ENCODE peak calls at places on chromosomes 5 and 9, in nine cellular contexts. U is kidney epithelial cell, E is dorsolateral prefrontal cortex, S is left lung, M is AG09319, X is lower leg skin, Y is A673, F is bronchial epithelial cell, Z is RWPE1. W is an unnamed sample.

GRCh38 chr9:129835860-129836223 is 584 bp downstream of the USP20 start:
- DNase-seq in U (no peak), E (no peak), X (no peak), F (no peak), Z (peak), Y (peak), S (no peak), M (no peak), W (no peak)

GRCh38 chr9:115341401-115341800 is 223.4 kb upstream of the TNC start:
- DNase-seq in X (no peak), U (no peak), F (no peak), Y (no peak), Z (no peak), E (no peak), S (no peak), M (no peak), W (no peak)

GRCh38 chr5:133225671-133226152 is 173.9 kb downstream of the HSPA4 start:
- DNase-seq in Z (peak), M (no peak), F (peak), Y (peak), U (no peak), E (no peak), S (no peak), X (no peak), W (no peak)

GRCh38 chr5:96781031-96781733 is 26.6 kb downstream of the ERAP1 start:
- DNase-seq in Y (no peak), X (no peak), Z (peak), F (peak), E (no peak), S (no peak), U (no peak), M (no peak), W (no peak)

GRCh38 chr9:96398582-96399334 is 15.2 kb upstream of the SLC35D2 start:
- DNase-seq in M (no peak), S (no peak), E (no peak), Y (no peak), X (no peak), Z (no peak), F (no peak), U (no peak), W (no peak)

GRCh38 chr5:77035950-77036349 is 5.7 kb downstream of the AGGF1 start:
- DNase-seq in F (no peak), X (no peak), M (no peak), S (no peak), Z (no peak), E (no peak), Y (no peak), U (no peak), W (no peak)

GRCh38 chr5:154642499-154643245 is 112.5 kb upstream of the LARP1 start:
- DNase-seq in U (no peak), Y (peak), S (no peak), Z (no peak), X (no peak), F (peak), M (no peak), E (no peak), W (no peak)

GRCh38 chr5:56515011-56515410 is 281.9 kb upstream of the ANKRD55 start:
- DNase-seq in F (no peak), Z (no peak), M (no peak), E (no peak), X (no peak), U (no peak), S (no peak), Y (no peak), W (no peak)

GRCh38 chr5:78221964-78222451 is 72.5 kb downstream of the AP3B1 start:
- DNase-seq in Z (no peak), E (no peak), X (no peak), F (peak), S (no peak), Y (peak), M (peak), U (no peak), W (no peak)

GRCh38 chr9:126569036-126569435 is 44.7 kb upstream of the LMX1B start:
- DNase-seq in F (peak), E (no peak), S (no peak), X (no peak), Y (no peak), Z (peak), U (peak), M (no peak), W (no peak)

GRCh38 chr5:150517272-150518152 is 9.6 kb downstream of the NDST1 start:
- DNase-seq in S (peak), U (no peak), Z (peak), E (no peak), Y (no peak), X (no peak), F (peak), M (peak), W (peak)

GRCh38 chr5:92629574-92629973 is 951.4 kb downstream of the NR2F1-AS1 start:
- DNase-seq in Z (no peak), X (no peak), U (no peak), M (no peak), S (no peak), Y (no peak), E (no peak), F (no peak), W (no peak)

GRCh38 chr5:41406424-41406823 is 104.0 kb downstream of the PLCXD3 start:
- DNase-seq in F (no peak), S (no peak), M (no peak), Y (no peak), U (no peak), X (no peak), E (no peak), Z (no peak), W (no peak)

GRCh38 chr5:100464418-100464817 is 70.8 kb upstream of the FAM174A start:
- DNase-seq in E (no peak), Z (no peak), F (peak), U (peak), X (no peak), M (no peak), S (no peak), Y (no peak), W (no peak)

GRCh38 chr5:132237141-132237540 is 9.5 kb upstream of the P4HA2 start:
- DNase-seq in Z (no peak), F (no peak), M (no peak), S (no peak), E (no peak), U (no peak), Y (no peak), X (peak), W (no peak)

GRCh38 chr5:50501510-50502209 is 60.6 kb upstream of the EMB start:
- DNase-seq in X (no peak), M (no peak), U (no peak), E (no peak), Y (no peak), F (no peak), Z (no peak), S (no peak), W (no peak)

GRCh38 chr9:19785230-19785629 is 3.6 kb downstream of the SLC24A2 start:
- DNase-seq in X (no peak), Z (no peak), Y (no peak), E (no peak), S (no peak), F (no peak), U (no peak), M (no peak), W (no peak)

GRCh38 chr5:93349613-93350012 is 231.4 kb downstream of the NR2F1-AS1 start:
- DNase-seq in U (peak), X (no peak), E (no peak), F (peak), Y (no peak), M (no peak), Z (peak), S (no peak), W (no peak)

GRCh38 chr5:173834070-173834771 is 53.9 kb upstream of the CPEB4 start:
- DNase-seq in Z (no peak), S (no peak), X (no peak), U (no peak), Y (no peak), M (no peak), F (no peak), E (no peak), W (no peak)

GRCh38 chr9:80501635-80502034 is 929.9 kb downstream of the TLE4 start:
- DNase-seq in S (no peak), Y (peak), X (no peak), U (peak), Z (no peak), E (no peak), F (peak), M (no peak), W (no peak)

GRCh38 chr9:124007468-124008306 is 3.9 kb upstream of the LHX2 start:
- DNase-seq in U (no peak), F (no peak), Y (no peak), S (no peak), M (no peak), Z (no peak), X (no peak), E (no peak), W (no peak)

GRCh38 chr5:141560725-141561483 is 57.9 kb downstream of the DIAPH1 start:
- DNase-seq in E (peak), M (peak), Z (peak), F (peak), Y (peak), S (no peak), X (peak), U (peak), W (peak)

GRCh38 chr5:127068771-127069330 is 4.5 kb downstream of the C5orf63 start:
- DNase-seq in U (peak), E (no peak), Y (peak), S (no peak), F (peak), X (no peak), M (no peak), Z (peak), W (no peak)

GRCh38 chr5:2165203-2165602 is 282.5 kb upstream of the IRX4 start:
- DNase-seq in X (no peak), U (no peak), S (no peak), F (no peak), M (no peak), E (no peak), Z (no peak), Y (no peak), W (no peak)

GRCh38 chr9:116985636-116986414 is 298.7 kb downstream of the TRIM32 start:
- DNase-seq in Y (no peak), Z (no peak), X (no peak), E (no peak), F (no peak), M (no peak), U (no peak), S (no peak), W (no peak)

GRCh38 chr5:37840036-37840909 is at the start of gene GDNF:
- DNase-seq in X (no peak), F (no peak), Z (no peak), Y (peak), M (no peak), S (peak), E (no peak), U (no peak), W (no peak)

GRCh38 chr9:131239307-131239975 is 36.9 kb downstream of the FAM78A start:
- DNase-seq in X (no peak), E (no peak), Z (no peak), Y (no peak), U (no peak), F (no peak), S (no peak), M (no peak), W (no peak)

GRCh38 chr5:93164690-93165089 is 416.3 kb downstream of the NR2F1-AS1 start:
- DNase-seq in S (no peak), X (no peak), E (no peak), Y (peak), U (peak), Z (peak), F (peak), M (peak), W (no peak)

GRCh38 chr5:103562453-103563157 is at the start of gene NUDT12:
- DNase-seq in F (peak), X (peak), Y (peak), M (peak), S (peak), E (peak), U (peak), Z (peak), W (peak)

GRCh38 chr5:4873656-4874055 is 266.5 kb upstream of the ADAMTS16 start:
- DNase-seq in X (no peak), M (no peak), Z (no peak), E (no peak), F (no peak), Y (no peak), S (no peak), U (peak), W (no peak)

GRCh38 chr5:172010278-172010677 is 3.8 kb upstream of the FBXW11 start:
- DNase-seq in Z (no peak), X (no peak), E (no peak), F (no peak), U (no peak), Y (peak), M (no peak), S (no peak), W (no peak)
- TF ChIP-seq CTCF in Z (no peak), X (no peak), E (no peak), F (no peak), U (peak), Y (peak), M (peak), S (no peak), W (no peak)

GRCh38 chr9:128150594-128151342 is 1.5 kb downstream of the LCN2 start:
- DNase-seq in Y (no peak), F (no peak), M (no peak), X (no peak), E (no peak), S (peak), Z (no peak), U (no peak), W (peak)
- TF ChIP-seq CTCF in Y (peak), F (peak), M (peak), X (no peak), E (no peak), S (no peak), Z (no peak), U (peak), W (no peak)

DNA sequence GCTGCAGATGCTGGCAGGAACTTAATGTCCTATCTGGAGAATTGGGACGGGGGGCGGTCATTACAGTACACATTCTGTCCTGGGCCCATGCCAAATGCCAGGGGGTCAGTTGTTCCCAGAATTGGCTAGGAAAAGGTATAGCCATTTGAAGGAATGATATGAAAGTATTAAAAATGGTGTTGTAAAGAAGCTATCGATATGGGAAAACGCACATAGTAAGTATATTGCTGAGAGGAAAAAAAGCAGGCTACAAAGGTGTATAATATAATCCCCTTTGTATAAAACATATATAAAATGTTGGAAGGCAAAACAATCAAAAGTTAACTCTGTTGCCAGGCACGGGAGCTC is 450 bp upstream of the ARHGEF39 start:
- DNase-seq in F (no peak), E (no peak), S (no peak), Y (no peak), M (no peak), Z (no peak), X (no peak), U (no peak), W (no peak)
- TF ChIP-seq CTCF in F (no peak), E (no peak), S (no peak), Y (peak), M (no peak), Z (no peak), X (no peak), U (no peak), W (no peak)

GRCh38 chr5:176364765-176365662 is at the start of gene ARL10:
- DNase-seq in F (peak), S (no peak), M (no peak), Y (peak), Z (peak), E (no peak), U (no peak), X (no peak), W (peak)
- TF ChIP-seq CTCF in F (no peak), S (no peak), M (no peak), Y (no peak), Z (no peak), E (peak), U (no peak), X (no peak), W (no peak)

GRCh38 chr9:112086627-112087026 is 88.5 kb downstream of the SUSD1 start:
- DNase-seq in Y (peak), Z (peak), S (no peak), F (peak), E (no peak), X (no peak), U (no peak), M (no peak), W (no peak)
- TF ChIP-seq CTCF in Y (peak), Z (peak), S (peak), F (peak), E (peak), X (no peak), U (peak), M (peak), W (peak)

GRCh38 chr9:101465330-101465915 is 29.8 kb upstream of the ALDOB start:
- DNase-seq in Z (peak), Y (peak), S (peak), X (peak), M (peak), E (no peak), U (no peak), F (peak), W (peak)
- TF ChIP-seq CTCF in Z (peak), Y (peak), S (no peak), X (no peak), M (peak), E (peak), U (peak), F (peak), W (peak)

DNA sequence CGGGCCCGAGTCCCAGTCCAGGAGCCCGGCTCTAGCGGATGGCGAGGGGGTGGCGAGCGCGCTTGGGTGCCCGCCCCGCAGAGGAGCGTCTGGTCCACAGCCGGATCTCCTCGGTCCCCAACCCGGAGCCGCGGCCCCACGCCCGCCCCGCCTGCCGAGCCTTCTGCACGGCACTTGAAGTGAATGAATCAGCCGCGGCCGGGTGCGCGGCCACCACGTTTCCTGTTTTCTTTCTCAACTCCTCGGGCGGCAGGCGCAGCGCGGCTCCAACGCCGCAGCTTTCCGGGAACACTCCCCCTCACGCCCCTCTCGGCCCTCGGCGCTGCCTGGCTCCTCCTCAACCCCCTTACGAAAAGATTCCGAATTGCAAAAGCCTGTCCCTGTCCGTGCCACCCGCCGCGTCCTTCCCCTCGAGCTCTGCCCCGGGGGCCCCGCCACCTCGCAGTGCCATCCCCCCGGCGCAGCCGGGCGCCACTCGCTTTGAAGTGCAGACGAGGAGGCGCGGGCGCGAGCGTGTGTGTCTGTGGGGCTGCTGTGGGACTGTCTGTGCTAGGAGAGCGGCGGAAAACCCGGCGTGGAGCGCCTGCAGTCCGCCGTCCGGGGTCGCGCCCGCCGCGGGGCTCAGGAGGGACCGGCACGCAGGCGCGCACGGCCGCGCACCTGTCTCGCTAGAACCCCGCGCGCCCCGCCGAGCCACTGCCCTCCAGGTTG is 456.6 kb downstream of the RAB3C start:
- DNase-seq in S (peak), M (no peak), U (no peak), Z (peak), X (peak), F (peak), Y (peak), E (peak), W (peak)
- TF ChIP-seq CTCF in S (no peak), M (no peak), U (no peak), Z (no peak), X (no peak), F (no peak), Y (no peak), E (no peak), W (no peak)

GRCh38 chr5:80756292-80756691 is 101.5 kb upstream of the DHFR start:
- DNase-seq in M (no peak), Z (no peak), X (no peak), E (no peak), Y (no peak), F (no peak), U (no peak), S (no peak), W (no peak)
- TF ChIP-seq CTCF in M (no peak), Z (no peak), X (no peak), E (no peak), Y (no peak), F (no peak), U (no peak), S (no peak), W (no peak)

GRCh38 chr5:124737651-124738050 is 8.8 kb downstream of the ZNF608 start:
- DNase-seq in M (no peak), U (no peak), F (no peak), E (no peak), Z (no peak), X (no peak), S (no peak), Y (no peak), W (no peak)

GRCh38 chr5:124740055-124740454 is 6.4 kb downstream of the ZNF608 start:
- DNase-seq in Y (no peak), M (no peak), E (no peak), S (no peak), X (no peak), F (no peak), U (no peak), Z (no peak), W (no peak)

GRCh38 chr5:124740991-124741583 is 5.4 kb downstream of the ZNF608 start:
- DNase-seq in U (no peak), M (peak), S (no peak), F (peak), E (no peak), Z (peak), Y (no peak), X (no peak), W (no peak)

GRCh38 chr5:124736814-124737186 is 9.6 kb downstream of the ZNF608 start:
- DNase-seq in E (no peak), S (no peak), X (no peak), Z (no peak), U (no peak), M (no peak), Y (no peak), F (no peak), W (no peak)

GRCh38 chr5:124738751-124739559 is 7.5 kb downstream of the ZNF608 start:
- DNase-seq in E (no peak), S (no peak), M (no peak), U (no peak), Y (peak), Z (no peak), X (no peak), F (no peak), W (no peak)
- TF ChIP-seq CTCF in E (peak), S (no peak), M (no peak), U (peak), Y (peak), Z (no peak), X (no peak), F (no peak), W (no peak)

GRCh38 chr5:120327180-120327579 is 136.9 kb upstream of the PRR16 start:
- DNase-seq in E (no peak), M (no peak), S (no peak), F (no peak), U (no peak), X (no peak), Y (peak), Z (no peak), W (no peak)
- TF ChIP-seq CTCF in E (no peak), M (no peak), S (no peak), F (no peak), U (no peak), X (no peak), Y (no peak), Z (peak), W (no peak)

W was measured in lower lobe of right lung.